ENCODE peak calls at places on chromosomes 3 and 15, in six cellular contexts. K is hypothalamus; G is EL; R is AG09309; W is stimulated activated CD8-positive, alpha-beta memory T cell treated with anti-CD3 and anti-CD28 coated beads, Interleukin-4, amount 100 ng/mL, for 48 hours; T is effector memory CD8-positive, alpha-beta T cell. B is an unnamed sample.

GRCh38 chr3:43969944-43970343 is 271.7 kb upstream of the TOPAZ1 start:
- DNase-seq in K (no peak), G (no peak), R (no peak), W (no peak), T (no peak), B (no peak)

GRCh38 chr15:52040167-52040900 is 21.3 kb downstream of the MAPK6 start:
- DNase-seq in K (peak), G (no peak), R (no peak), W (no peak), T (no peak), B (no peak)

GRCh38 chr3:59451041-59451763 is 401.4 kb upstream of the CFAP20DC start:
- DNase-seq in K (no peak), G (no peak), R (no peak), W (peak), T (peak), B (no peak)

GRCh38 chr3:183298708-183299153 is 45.7 kb downstream of the B3GNT5 start:
- DNase-seq in K (peak), G (peak), R (peak), W (no peak), T (no peak), B (no peak)

GRCh38 chr3:46947981-46948791 is 28.4 kb downstream of the CCDC12 start:
- DNase-seq in K (no peak), G (no peak), R (no peak), W (peak), T (peak), B (no peak)

GRCh38 chr3:15206662-15207576 is 873 bp downstream of the CAPN7 start:
- DNase-seq in K (no peak), G (peak), R (no peak), W (peak), T (peak), B (no peak)

GRCh38 chr15:31069360-31070000 is 32.0 kb downstream of the TRPM1 start:
- DNase-seq in K (peak), G (no peak), R (peak), W (no peak), T (no peak), B (no peak)

GRCh38 chr3:9142346-9142745 is 107.1 kb downstream of the SRGAP3 start:
- DNase-seq in K (no peak), G (no peak), R (no peak), W (no peak), T (no peak), B (peak)

GRCh38 chr3:85020828-85021227 is 62.0 kb downstream of the CADM2 start:
- DNase-seq in K (no peak), G (no peak), R (no peak), W (no peak), T (no peak), B (no peak)